ENCODE peak calls at places on chromosomes 16 and 17, in six cellular contexts. E is GM19239, Z is left cardiac atrium, B is cerebellar cortex, W is dorsolateral prefrontal cortex, T is KG1. G is an unnamed sample.

GRCh38 chr17:40218740-40219072 is 398 bp upstream of the WIPF2 start:
- DNase-seq in B (peak; percentile 97), Z (peak; percentile 72), E (peak; percentile 52), W (peak; percentile 94), T (no peak), G (peak; percentile 70)

GRCh38 chr17:76672270-76672851 is 28.8 kb upstream of the ST6GALNAC1 start:
- DNase-seq in W (no peak), Z (no peak), E (no peak), B (no peak), T (peak; percentile 10), G (no peak)

GRCh38 chr17:19538095-19539039 is 4.7 kb downstream of the SLC47A1 start:
- DNase-seq in W (peak; percentile 39), E (no peak), Z (no peak), T (no peak), B (no peak), G (no peak)

GRCh38 chr16:29804455-29805231 is 1.7 kb upstream of the MAZ start:
- DNase-seq in Z (peak; percentile 55), E (no peak), W (no peak), B (peak; percentile 72), T (no peak), G (no peak)

GRCh38 chr17:61235001-61235820 is 164.4 kb upstream of the TBX2 start:
- DNase-seq in T (no peak), W (no peak), Z (no peak), E (no peak), B (no peak), G (no peak)

GRCh38 chr17:32827227-32827626 is 49.7 kb downstream of the MYO1D start:
- DNase-seq in E (no peak), T (no peak), W (no peak), Z (no peak), B (peak; percentile 3), G (no peak)

GRCh38 chr16:70437582-70438324 is 1.1 kb downstream of the ST3GAL2 start:
- DNase-seq in W (no peak), E (no peak), Z (no peak), B (no peak), T (no peak), G (peak; percentile 34)

GRCh38 chr17:43614560-43614959 is 47.2 kb downstream of the MEOX1 start:
- DNase-seq in E (no peak), B (no peak), Z (no peak), T (no peak), W (no peak), G (no peak)

GRCh38 chr17:38511126-38512108 is 83.2 kb downstream of the ARHGAP23 start:
- DNase-seq in E (no peak), B (no peak), T (no peak), W (no peak), Z (no peak), G (peak; percentile 38)

GRCh38 chr17:850828-851759 is 68.9 kb downstream of the MRM3 start:
- DNase-seq in T (no peak), B (no peak), Z (no peak), W (no peak), E (no peak), G (no peak)

GRCh38 chr16:15586716-15587115 is 56.2 kb downstream of the MARF1 start:
- DNase-seq in E (no peak), B (no peak), W (no peak), Z (no peak), T (no peak), G (no peak)

GRCh38 chr17:6067060-6067459 is 3.1 kb upstream of the WSCD1 start:
- DNase-seq in W (no peak), E (no peak), B (no peak), Z (no peak), T (no peak), G (no peak)

GRCh38 chr17:17300624-17301568 is 2.3 kb upstream of the NT5M start:
- DNase-seq in W (peak; percentile 16), B (peak; percentile 89), Z (peak; percentile 63), E (no peak), T (no peak), G (no peak)

GRCh38 chr16:21523411-21524067 is 75.8 kb upstream of the METTL9 start:
- DNase-seq in E (no peak), B (no peak), T (no peak), W (peak; percentile 87), Z (peak; percentile 30), G (no peak)

GRCh38 chr16:11004351-11004750 is 60.0 kb downstream of the CLEC16A start:
- DNase-seq in T (no peak), B (no peak), W (no peak), Z (no peak), E (no peak), G (peak; percentile 18)

GRCh38 chr17:68591583-68591982 is 9.6 kb downstream of the FAM20A start:
- DNase-seq in Z (peak; percentile 35), W (no peak), E (no peak), B (no peak), T (no peak), G (peak; percentile 51)

GRCh38 chr17:17032131-17032692 is 10.0 kb upstream of the MPRIP start:
- DNase-seq in W (peak; percentile 58), T (no peak), E (no peak), B (peak; percentile 32), Z (peak; percentile 79), G (peak; percentile 82)